ENCODE peak calls at places on chromosome 10, in eight cellular contexts. Y is astrocyte, V is mesenchymal stem cell, O is mammary epithelial cell, U is fibroblast of lung, A is H9, M is SK-N-SH, P is NT2/D1. C is an unnamed sample. For H3K27me3, the result is how much of the 10 kb centered on the place peaks cover.

GRCh38 chr10:48604408-48605263 is at the start of gene ARHGAP22:
- DNase-seq in Y (no peak), V (peak), O (peak), U (peak), A (peak), M (peak), P (no peak), C (peak)

GRCh38 chr10:4283841-4284610 is 499.0 kb upstream of the KLF6 start:
- DNase-seq in Y (peak), V (peak), O (no peak), U (peak), A (no peak), M (no peak), P (no peak), C (peak)

GRCh38 chr10:23192741-23193434 is 776 bp downstream of the PTF1A start:
- DNase-seq in Y (no peak), V (no peak), O (no peak), U (no peak), A (peak), M (peak), P (no peak), C (no peak)

GRCh38 chr10:3624367-3624766 is 160.6 kb downstream of the KLF6 start:
- DNase-seq in Y (peak), V (peak), O (no peak), U (peak), A (no peak), M (no peak), P (no peak), C (peak)

GRCh38 chr10:102153093-102153620 is 968 bp downstream of the NOLC1 start:
- DNase-seq in Y (no peak), V (peak), O (no peak), U (peak), A (no peak), M (no peak), P (no peak), C (peak)

GRCh38 chr10:124560377-124560776 is 98.8 kb downstream of the LHPP start:
- DNase-seq in Y (peak), V (peak), O (no peak), U (peak), A (no peak), M (no peak), P (no peak), C (peak)

GRCh38 chr10:133529576-133529946 is 2.4 kb downstream of the CYP2E1 start:
- DNase-seq in Y (no peak), V (no peak), O (no peak), U (no peak), A (no peak), M (no peak), P (no peak), C (no peak)

GRCh38 chr10:101337836-101338235 is 16.1 kb upstream of the BTRC start:
- DNase-seq in Y (no peak), V (no peak), O (no peak), U (no peak), A (no peak), M (no peak), P (no peak), C (no peak)

GRCh38 chr10:111035542-111035941 is 41.3 kb upstream of the ADRA2A start:
- DNase-seq in Y (no peak), V (no peak), O (no peak), U (no peak), A (no peak), M (no peak), P (no peak), C (peak)

GRCh38 chr10:24669285-24669861 is 54.3 kb downstream of the ARHGAP21 start:
- DNase-seq in Y (no peak), V (no peak), O (no peak), U (no peak), A (no peak), M (peak), P (no peak), C (no peak)

GRCh38 chr10:75405201-75406143 is 3.9 kb upstream of the ZNF503 start:
- DNase-seq in Y (peak), V (no peak), O (peak), U (peak), A (peak), M (peak), P (no peak), C (no peak)

DNA sequence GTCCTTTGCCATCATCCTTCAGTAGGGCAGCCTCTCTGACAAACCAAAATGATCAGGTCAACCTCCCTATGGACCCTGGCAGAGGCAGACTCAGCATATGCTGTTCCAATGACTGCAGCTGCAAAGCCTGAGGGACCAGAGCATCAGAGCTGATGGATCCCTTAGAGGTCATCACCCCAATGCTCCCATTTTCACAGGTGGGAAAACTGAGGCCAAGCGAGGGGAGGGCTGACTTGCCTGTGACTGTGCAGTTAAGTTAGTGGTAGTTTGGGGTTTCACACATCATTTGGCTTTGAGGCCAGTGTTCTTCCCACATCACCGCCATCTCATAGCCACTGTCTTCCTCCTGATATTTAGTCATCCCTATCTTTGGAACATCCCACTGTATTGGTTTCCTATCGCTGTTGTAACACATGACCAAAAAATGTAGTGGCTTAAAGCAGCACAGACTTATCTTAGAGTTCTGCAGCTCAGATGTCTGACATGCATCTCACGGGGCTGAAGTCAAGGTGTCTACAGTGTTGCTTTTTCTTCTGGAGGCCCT is 69.3 kb upstream of the PDZD8 start:
- DNase-seq in Y (peak), V (no peak), O (no peak), U (no peak), A (no peak), M (no peak), P (no peak), C (no peak)
- H3K27me3 ChIP-seq in Y (under half), V (under half), O (under half), U (under half), A (under half), M (under half), P (under half), C (under half)

GRCh38 chr10:78249690-78250089 is 216.0 kb downstream of the RPS24 start:
- DNase-seq in Y (no peak), V (no peak), O (no peak), U (no peak), A (no peak), M (no peak), P (no peak), C (no peak)
- H3K9ac ChIP-seq in Y (no peak), V (peak), O (no peak), U (no peak), A (no peak), M (no peak), P (no peak), C (peak)

DNA sequence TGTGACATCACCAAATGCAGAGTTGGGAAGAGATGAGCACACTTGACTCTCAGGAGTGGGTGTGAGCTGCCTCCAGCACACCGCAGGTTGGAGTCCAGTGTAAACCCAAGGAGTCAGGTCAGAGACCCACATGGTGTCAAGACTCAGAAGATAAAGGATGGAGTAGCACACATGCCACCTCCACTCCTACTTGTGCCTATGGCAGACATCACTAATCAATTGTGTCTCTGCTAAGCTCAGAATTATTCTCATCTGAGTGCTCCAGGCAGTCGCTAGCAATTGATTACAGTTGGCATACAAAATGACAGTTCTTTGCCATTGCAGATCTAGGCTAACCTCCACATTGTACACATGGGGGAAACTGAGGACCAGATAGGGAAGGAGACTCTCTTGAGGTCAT is 187.1 kb downstream of the RPS24 start:
- DNase-seq in Y (no peak), V (no peak), O (no peak), U (no peak), A (no peak), M (no peak), P (no peak), C (no peak)
- H3K27me3 ChIP-seq in Y (under half), V (under half), O (under half), U (under half), A (under half), M (under half), P (under half), C (under half)

GRCh38 chr10:126070815-126071214 is 174.5 kb downstream of the FANK1 start:
- DNase-seq in Y (no peak), V (no peak), O (no peak), U (no peak), A (no peak), M (no peak), P (no peak), C (no peak)

GRCh38 chr10:126075009-126075408 is 178.6 kb downstream of the FANK1 start:
- DNase-seq in Y (peak), V (no peak), O (peak), U (no peak), A (no peak), M (no peak), P (no peak), C (no peak)

GRCh38 chr10:126068357-126068756 is 172.0 kb downstream of the FANK1 start:
- DNase-seq in Y (no peak), V (no peak), O (no peak), U (no peak), A (no peak), M (no peak), P (no peak), C (no peak)

GRCh38 chr10:126073606-126074005 is 177.2 kb downstream of the FANK1 start:
- DNase-seq in Y (peak), V (no peak), O (peak), U (peak), A (no peak), M (no peak), P (no peak), C (peak)
- H3K9ac ChIP-seq in Y (peak), V (peak), O (no peak), U (no peak), A (no peak), M (peak), P (no peak), C (no peak)

GRCh38 chr10:104642001-104642270 is 846 bp downstream of the SORCS3 start:
- DNase-seq in Y (no peak), V (no peak), O (no peak), U (no peak), A (no peak), M (peak), P (no peak), C (no peak)
- H3K27me3 ChIP-seq in Y (under half), V (half or more), O (half or more), U (under half), A (under half), M (under half), P (half or more), C (half or more)

DNA sequence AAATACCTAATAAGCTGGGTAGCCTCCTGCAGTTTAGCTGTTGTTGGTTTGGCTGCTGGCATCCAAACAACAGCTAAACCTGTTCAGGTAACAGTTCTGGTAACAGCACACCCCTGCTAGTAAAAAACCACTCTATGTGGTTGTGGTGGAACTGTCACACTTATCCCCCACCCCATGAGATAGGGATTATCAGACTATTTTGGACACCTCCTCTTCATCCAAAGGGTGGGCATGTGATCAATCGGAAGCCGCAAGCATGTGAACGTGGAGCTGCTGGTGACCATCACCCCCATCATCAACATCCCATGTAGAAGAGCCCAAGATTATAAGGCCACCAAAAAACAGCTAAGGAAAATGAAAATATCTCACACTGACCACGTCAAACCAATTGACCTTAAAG is 2.5 kb downstream of the MTPAP start:
- DNase-seq in Y (no peak), V (no peak), O (no peak), U (no peak), A (no peak), M (no peak), P (no peak), C (no peak)
- H3K9ac ChIP-seq in Y (no peak), V (peak), O (no peak), U (no peak), A (no peak), M (no peak), P (no peak), C (no peak)

GRCh38 chr10:43689618-43689954 is 40.9 kb upstream of the ZNF32 start:
- DNase-seq in Y (peak), V (no peak), O (no peak), U (peak), A (peak), M (peak), P (no peak), C (no peak)
- H3K27me3 ChIP-seq in Y (under half), V (under half), O (under half), U (under half), A (under half), M (under half), P (under half), C (under half)

GRCh38 chr10:11901036-11901301 is 77.8 kb downstream of the PROSER2 start:
- DNase-seq in Y (no peak), V (no peak), O (no peak), U (no peak), A (no peak), M (no peak), P (no peak), C (no peak)
- H3K9ac ChIP-seq in Y (no peak), V (no peak), O (no peak), U (no peak), A (no peak), M (no peak), P (no peak), C (no peak)

GRCh38 chr10:62069452-62070191 is 168.1 kb downstream of the ARID5B start:
- DNase-seq in Y (no peak), V (no peak), O (no peak), U (no peak), A (no peak), M (no peak), P (no peak), C (no peak)
- H3K27me3 ChIP-seq in Y (under half), V (under half), O (under half), U (under half), A (under half), M (under half), P (under half), C (under half)

C was measured in adipocyte.